ENCODE peak calls at places on chromosome 14, in ten cellular contexts. One of them, this sample, is unnamed.
A peak's percentile ranks its signal among the peaks of the same experiment; 100 is the strongest.

GRCh38 chr14:100375273-100375962 is 52.3 kb downstream of the SLC25A47 start:
- DNase-seq in HuH-7.5: no peak
- DNase-seq in NCI-H2081: peak; percentile 78
- DNase-seq in colonic mucosa: peak; percentile 74
- DNase-seq in activated T-cell treated with anti-CD3 and anti-CD28 coated beads for 24 hours: peak; percentile 78
- DNase-seq in stimulated activated CD8-positive, alpha-beta memory T cell treated with anti-CD3 and anti-CD28 coated beads, Interleukin-12 subunit alpha, Interleukin-12 subunit beta, amount 100 ng/mL, for 4 hours: peak; percentile 65
- DNase-seq in body of pancreas: peak; percentile 34
- DNase-seq in fibroblast of mammary gland: peak; percentile 94
- DNase-seq in T-helper 17 cell: no peak
- DNase-seq in stimulated activated naive CD8-positive, alpha-beta T cell treated with anti-CD3 and anti-CD28 coated beads, Interleukin-15, Interleukin-2, amounts not matched to agents 100 U/mL and 50 U/mL, for 24 hours: peak; percentile 88
- DNase-seq in this sample: peak; percentile 86

GRCh38 chr14:58638231-58639205 is 756 bp downstream of the DACT1 start:
- DNase-seq in HuH-7.5: no peak
- DNase-seq in NCI-H2081: peak; percentile 35
- DNase-seq in colonic mucosa: peak; percentile 24
- DNase-seq in activated T-cell treated with anti-CD3 and anti-CD28 coated beads for 24 hours: peak; percentile 6
- DNase-seq in stimulated activated CD8-positive, alpha-beta memory T cell treated with anti-CD3 and anti-CD28 coated beads, Interleukin-12 subunit alpha, Interleukin-12 subunit beta, amount 100 ng/mL, for 4 hours: no peak
- DNase-seq in body of pancreas: peak; percentile 18
- DNase-seq in fibroblast of mammary gland: peak; percentile 10
- DNase-seq in T-helper 17 cell: no peak
- DNase-seq in stimulated activated naive CD8-positive, alpha-beta T cell treated with anti-CD3 and anti-CD28 coated beads, Interleukin-15, Interleukin-2, amounts not matched to agents 100 U/mL and 50 U/mL, for 24 hours: peak; percentile 26
- DNase-seq in this sample: peak; percentile 26

GRCh38 chr14:86505808-86506207 is 975.9 kb downstream of the FLRT2 start:
- DNase-seq in HuH-7.5: no peak
- DNase-seq in NCI-H2081: no peak
- DNase-seq in colonic mucosa: no peak
- DNase-seq in activated T-cell treated with anti-CD3 and anti-CD28 coated beads for 24 hours: no peak
- DNase-seq in stimulated activated CD8-positive, alpha-beta memory T cell treated with anti-CD3 and anti-CD28 coated beads, Interleukin-12 subunit alpha, Interleukin-12 subunit beta, amount 100 ng/mL, for 4 hours: no peak
- DNase-seq in body of pancreas: no peak
- DNase-seq in fibroblast of mammary gland: peak; percentile 6
- DNase-seq in T-helper 17 cell: no peak
- DNase-seq in stimulated activated naive CD8-positive, alpha-beta T cell treated with anti-CD3 and anti-CD28 coated beads, Interleukin-15, Interleukin-2, amounts not matched to agents 100 U/mL and 50 U/mL, for 24 hours: no peak
- DNase-seq in this sample: no peak

GRCh38 chr14:102363182-102363952 is 626 bp downstream of the TECPR2 start:
- DNase-seq in HuH-7.5: no peak
- DNase-seq in NCI-H2081: peak; percentile 52
- DNase-seq in colonic mucosa: no peak
- DNase-seq in activated T-cell treated with anti-CD3 and anti-CD28 coated beads for 24 hours: no peak
- DNase-seq in stimulated activated CD8-positive, alpha-beta memory T cell treated with anti-CD3 and anti-CD28 coated beads, Interleukin-12 subunit alpha, Interleukin-12 subunit beta, amount 100 ng/mL, for 4 hours: peak; percentile 6
- DNase-seq in body of pancreas: no peak
- DNase-seq in fibroblast of mammary gland: peak; percentile 57
- DNase-seq in T-helper 17 cell: peak; percentile 12
- DNase-seq in stimulated activated naive CD8-positive, alpha-beta T cell treated with anti-CD3 and anti-CD28 coated beads, Interleukin-15, Interleukin-2, amounts not matched to agents 100 U/mL and 50 U/mL, for 24 hours: peak; percentile 47
- DNase-seq in this sample: peak; percentile 44

GRCh38 chr14:70133461-70133860 is 55.3 kb downstream of the SLC8A3 start:
- DNase-seq in HuH-7.5: no peak
- DNase-seq in NCI-H2081: no peak
- DNase-seq in colonic mucosa: no peak
- DNase-seq in activated T-cell treated with anti-CD3 and anti-CD28 coated beads for 24 hours: no peak
- DNase-seq in stimulated activated CD8-positive, alpha-beta memory T cell treated with anti-CD3 and anti-CD28 coated beads, Interleukin-12 subunit alpha, Interleukin-12 subunit beta, amount 100 ng/mL, for 4 hours: no peak
- DNase-seq in body of pancreas: no peak
- DNase-seq in fibroblast of mammary gland: no peak
- DNase-seq in T-helper 17 cell: no peak
- DNase-seq in stimulated activated naive CD8-positive, alpha-beta T cell treated with anti-CD3 and anti-CD28 coated beads, Interleukin-15, Interleukin-2, amounts not matched to agents 100 U/mL and 50 U/mL, for 24 hours: no peak
- DNase-seq in this sample: no peak

GRCh38 chr14:79515158-79515557 is 696.1 kb downstream of the DIO2 start:
- DNase-seq in HuH-7.5: no peak
- DNase-seq in NCI-H2081: no peak
- DNase-seq in colonic mucosa: no peak
- DNase-seq in activated T-cell treated with anti-CD3 and anti-CD28 coated beads for 24 hours: no peak
- DNase-seq in stimulated activated CD8-positive, alpha-beta memory T cell treated with anti-CD3 and anti-CD28 coated beads, Interleukin-12 subunit alpha, Interleukin-12 subunit beta, amount 100 ng/mL, for 4 hours: no peak
- DNase-seq in body of pancreas: no peak
- DNase-seq in fibroblast of mammary gland: peak; percentile 11
- DNase-seq in T-helper 17 cell: no peak
- DNase-seq in stimulated activated naive CD8-positive, alpha-beta T cell treated with anti-CD3 and anti-CD28 coated beads, Interleukin-15, Interleukin-2, amounts not matched to agents 100 U/mL and 50 U/mL, for 24 hours: no peak
- DNase-seq in this sample: no peak

GRCh38 chr14:56491299-56492285 is 88.0 kb upstream of the TMEM260 start:
- DNase-seq in HuH-7.5: no peak
- DNase-seq in NCI-H2081: peak; percentile 80
- DNase-seq in colonic mucosa: peak; percentile 48
- DNase-seq in activated T-cell treated with anti-CD3 and anti-CD28 coated beads for 24 hours: peak; percentile 14
- DNase-seq in stimulated activated CD8-positive, alpha-beta memory T cell treated with anti-CD3 and anti-CD28 coated beads, Interleukin-12 subunit alpha, Interleukin-12 subunit beta, amount 100 ng/mL, for 4 hours: no peak
- DNase-seq in body of pancreas: peak; percentile 33
- DNase-seq in fibroblast of mammary gland: peak; percentile 56
- DNase-seq in T-helper 17 cell: no peak
- DNase-seq in stimulated activated naive CD8-positive, alpha-beta T cell treated with anti-CD3 and anti-CD28 coated beads, Interleukin-15, Interleukin-2, amounts not matched to agents 100 U/mL and 50 U/mL, for 24 hours: peak; percentile 51
- DNase-seq in this sample: peak; percentile 32

GRCh38 chr14:20446889-20447288 is 7.7 kb downstream of the OSGEP start:
- DNase-seq in HuH-7.5: no peak
- DNase-seq in NCI-H2081: no peak
- DNase-seq in colonic mucosa: no peak
- DNase-seq in activated T-cell treated with anti-CD3 and anti-CD28 coated beads for 24 hours: no peak
- DNase-seq in stimulated activated CD8-positive, alpha-beta memory T cell treated with anti-CD3 and anti-CD28 coated beads, Interleukin-12 subunit alpha, Interleukin-12 subunit beta, amount 100 ng/mL, for 4 hours: no peak
- DNase-seq in body of pancreas: no peak
- DNase-seq in fibroblast of mammary gland: no peak
- DNase-seq in T-helper 17 cell: no peak
- DNase-seq in stimulated activated naive CD8-positive, alpha-beta T cell treated with anti-CD3 and anti-CD28 coated beads, Interleukin-15, Interleukin-2, amounts not matched to agents 100 U/mL and 50 U/mL, for 24 hours: no peak
- DNase-seq in this sample: no peak

GRCh38 chr14:30527196-30527595 is 31.8 kb upstream of the G2E3 start:
- DNase-seq in HuH-7.5: no peak
- DNase-seq in NCI-H2081: peak; percentile 16
- DNase-seq in colonic mucosa: no peak
- DNase-seq in activated T-cell treated with anti-CD3 and anti-CD28 coated beads for 24 hours: no peak
- DNase-seq in stimulated activated CD8-positive, alpha-beta memory T cell treated with anti-CD3 and anti-CD28 coated beads, Interleukin-12 subunit alpha, Interleukin-12 subunit beta, amount 100 ng/mL, for 4 hours: no peak
- DNase-seq in body of pancreas: no peak
- DNase-seq in fibroblast of mammary gland: no peak
- DNase-seq in T-helper 17 cell: no peak
- DNase-seq in stimulated activated naive CD8-positive, alpha-beta T cell treated with anti-CD3 and anti-CD28 coated beads, Interleukin-15, Interleukin-2, amounts not matched to agents 100 U/mL and 50 U/mL, for 24 hours: no peak
- DNase-seq in this sample: no peak

GRCh38 chr14:44041700-44042099 is 465.4 kb downstream of the FSCB start:
- DNase-seq in HuH-7.5: no peak
- DNase-seq in NCI-H2081: no peak
- DNase-seq in colonic mucosa: no peak
- DNase-seq in activated T-cell treated with anti-CD3 and anti-CD28 coated beads for 24 hours: no peak
- DNase-seq in stimulated activated CD8-positive, alpha-beta memory T cell treated with anti-CD3 and anti-CD28 coated beads, Interleukin-12 subunit alpha, Interleukin-12 subunit beta, amount 100 ng/mL, for 4 hours: no peak
- DNase-seq in body of pancreas: no peak
- DNase-seq in fibroblast of mammary gland: no peak
- DNase-seq in T-helper 17 cell: no peak
- DNase-seq in stimulated activated naive CD8-positive, alpha-beta T cell treated with anti-CD3 and anti-CD28 coated beads, Interleukin-15, Interleukin-2, amounts not matched to agents 100 U/mL and 50 U/mL, for 24 hours: no peak
- DNase-seq in this sample: no peak

GRCh38 chr14:89237923-89238529 is 179.0 kb downstream of the FOXN3 start:
- DNase-seq in HuH-7.5: no peak
- DNase-seq in NCI-H2081: no peak
- DNase-seq in colonic mucosa: no peak
- DNase-seq in activated T-cell treated with anti-CD3 and anti-CD28 coated beads for 24 hours: no peak
- DNase-seq in stimulated activated CD8-positive, alpha-beta memory T cell treated with anti-CD3 and anti-CD28 coated beads, Interleukin-12 subunit alpha, Interleukin-12 subunit beta, amount 100 ng/mL, for 4 hours: no peak
- DNase-seq in body of pancreas: no peak
- DNase-seq in fibroblast of mammary gland: peak; percentile 29
- DNase-seq in T-helper 17 cell: no peak
- DNase-seq in stimulated activated naive CD8-positive, alpha-beta T cell treated with anti-CD3 and anti-CD28 coated beads, Interleukin-15, Interleukin-2, amounts not matched to agents 100 U/mL and 50 U/mL, for 24 hours: no peak
- DNase-seq in this sample: no peak

GRCh38 chr14:68089146-68089715 is 269.7 kb downstream of the RAD51B start:
- DNase-seq in HuH-7.5: no peak
- DNase-seq in NCI-H2081: peak; percentile 96
- DNase-seq in colonic mucosa: no peak
- DNase-seq in activated T-cell treated with anti-CD3 and anti-CD28 coated beads for 24 hours: no peak
- DNase-seq in stimulated activated CD8-positive, alpha-beta memory T cell treated with anti-CD3 and anti-CD28 coated beads, Interleukin-12 subunit alpha, Interleukin-12 subunit beta, amount 100 ng/mL, for 4 hours: no peak
- DNase-seq in body of pancreas: no peak
- DNase-seq in fibroblast of mammary gland: peak; percentile 74
- DNase-seq in T-helper 17 cell: no peak
- DNase-seq in stimulated activated naive CD8-positive, alpha-beta T cell treated with anti-CD3 and anti-CD28 coated beads, Interleukin-15, Interleukin-2, amounts not matched to agents 100 U/mL and 50 U/mL, for 24 hours: no peak
- DNase-seq in this sample: no peak

GRCh38 chr14:101459392-101459900 is 101.8 kb upstream of the DIO3 start:
- DNase-seq in HuH-7.5: no peak
- DNase-seq in NCI-H2081: no peak
- DNase-seq in colonic mucosa: no peak
- DNase-seq in activated T-cell treated with anti-CD3 and anti-CD28 coated beads for 24 hours: no peak
- DNase-seq in stimulated activated CD8-positive, alpha-beta memory T cell treated with anti-CD3 and anti-CD28 coated beads, Interleukin-12 subunit alpha, Interleukin-12 subunit beta, amount 100 ng/mL, for 4 hours: no peak
- DNase-seq in body of pancreas: no peak
- DNase-seq in fibroblast of mammary gland: no peak
- DNase-seq in T-helper 17 cell: no peak
- DNase-seq in stimulated activated naive CD8-positive, alpha-beta T cell treated with anti-CD3 and anti-CD28 coated beads, Interleukin-15, Interleukin-2, amounts not matched to agents 100 U/mL and 50 U/mL, for 24 hours: no peak
- DNase-seq in this sample: no peak

GRCh38 chr14:102951034-102951433 is 28.6 kb downstream of the AMN start:
- DNase-seq in HuH-7.5: no peak
- DNase-seq in NCI-H2081: no peak
- DNase-seq in colonic mucosa: no peak
- DNase-seq in activated T-cell treated with anti-CD3 and anti-CD28 coated beads for 24 hours: no peak
- DNase-seq in stimulated activated CD8-positive, alpha-beta memory T cell treated with anti-CD3 and anti-CD28 coated beads, Interleukin-12 subunit alpha, Interleukin-12 subunit beta, amount 100 ng/mL, for 4 hours: no peak
- DNase-seq in body of pancreas: no peak
- DNase-seq in fibroblast of mammary gland: no peak
- DNase-seq in T-helper 17 cell: no peak
- DNase-seq in stimulated activated naive CD8-positive, alpha-beta T cell treated with anti-CD3 and anti-CD28 coated beads, Interleukin-15, Interleukin-2, amounts not matched to agents 100 U/mL and 50 U/mL, for 24 hours: no peak
- DNase-seq in this sample: no peak

GRCh38 chr14:99918781-99919180 is 125.6 kb downstream of the EML1 start:
- DNase-seq in HuH-7.5: no peak
- DNase-seq in NCI-H2081: no peak
- DNase-seq in colonic mucosa: no peak
- DNase-seq in activated T-cell treated with anti-CD3 and anti-CD28 coated beads for 24 hours: no peak
- DNase-seq in stimulated activated CD8-positive, alpha-beta memory T cell treated with anti-CD3 and anti-CD28 coated beads, Interleukin-12 subunit alpha, Interleukin-12 subunit beta, amount 100 ng/mL, for 4 hours: no peak
- DNase-seq in body of pancreas: no peak
- DNase-seq in fibroblast of mammary gland: no peak
- DNase-seq in T-helper 17 cell: no peak
- DNase-seq in stimulated activated naive CD8-positive, alpha-beta T cell treated with anti-CD3 and anti-CD28 coated beads, Interleukin-15, Interleukin-2, amounts not matched to agents 100 U/mL and 50 U/mL, for 24 hours: no peak
- DNase-seq in this sample: no peak

GRCh38 chr14:94047581-94047980 is 21.4 kb downstream of the OTUB2 start:
- DNase-seq in HuH-7.5: no peak
- DNase-seq in NCI-H2081: no peak
- DNase-seq in colonic mucosa: no peak
- DNase-seq in activated T-cell treated with anti-CD3 and anti-CD28 coated beads for 24 hours: no peak
- DNase-seq in stimulated activated CD8-positive, alpha-beta memory T cell treated with anti-CD3 and anti-CD28 coated beads, Interleukin-12 subunit alpha, Interleukin-12 subunit beta, amount 100 ng/mL, for 4 hours: no peak
- DNase-seq in body of pancreas: peak; percentile 6
- DNase-seq in fibroblast of mammary gland: no peak
- DNase-seq in T-helper 17 cell: no peak
- DNase-seq in stimulated activated naive CD8-positive, alpha-beta T cell treated with anti-CD3 and anti-CD28 coated beads, Interleukin-15, Interleukin-2, amounts not matched to agents 100 U/mL and 50 U/mL, for 24 hours: no peak
- DNase-seq in this sample: no peak

GRCh38 chr14:54697806-54698205 is 130.9 kb downstream of the SAMD4A start:
- DNase-seq in HuH-7.5: no peak
- DNase-seq in NCI-H2081: no peak
- DNase-seq in colonic mucosa: no peak
- DNase-seq in activated T-cell treated with anti-CD3 and anti-CD28 coated beads for 24 hours: no peak
- DNase-seq in stimulated activated CD8-positive, alpha-beta memory T cell treated with anti-CD3 and anti-CD28 coated beads, Interleukin-12 subunit alpha, Interleukin-12 subunit beta, amount 100 ng/mL, for 4 hours: no peak
- DNase-seq in body of pancreas: no peak
- DNase-seq in fibroblast of mammary gland: no peak
- DNase-seq in T-helper 17 cell: no peak
- DNase-seq in stimulated activated naive CD8-positive, alpha-beta T cell treated with anti-CD3 and anti-CD28 coated beads, Interleukin-15, Interleukin-2, amounts not matched to agents 100 U/mL and 50 U/mL, for 24 hours: no peak
- DNase-seq in this sample: no peak

GRCh38 chr14:29273513-29273912 is 506.9 kb downstream of the FOXG1 start:
- DNase-seq in HuH-7.5: no peak
- DNase-seq in NCI-H2081: no peak
- DNase-seq in colonic mucosa: no peak
- DNase-seq in activated T-cell treated with anti-CD3 and anti-CD28 coated beads for 24 hours: no peak
- DNase-seq in stimulated activated CD8-positive, alpha-beta memory T cell treated with anti-CD3 and anti-CD28 coated beads, Interleukin-12 subunit alpha, Interleukin-12 subunit beta, amount 100 ng/mL, for 4 hours: no peak
- DNase-seq in body of pancreas: no peak
- DNase-seq in fibroblast of mammary gland: no peak
- DNase-seq in T-helper 17 cell: no peak
- DNase-seq in stimulated activated naive CD8-positive, alpha-beta T cell treated with anti-CD3 and anti-CD28 coated beads, Interleukin-15, Interleukin-2, amounts not matched to agents 100 U/mL and 50 U/mL, for 24 hours: no peak
- DNase-seq in this sample: no peak

GRCh38 chr14:24674204-24674970 is 40.4 kb upstream of the GZMB start:
- DNase-seq in HuH-7.5: no peak
- DNase-seq in NCI-H2081: no peak
- DNase-seq in colonic mucosa: no peak
- DNase-seq in activated T-cell treated with anti-CD3 and anti-CD28 coated beads for 24 hours: no peak
- DNase-seq in stimulated activated CD8-positive, alpha-beta memory T cell treated with anti-CD3 and anti-CD28 coated beads, Interleukin-12 subunit alpha, Interleukin-12 subunit beta, amount 100 ng/mL, for 4 hours: no peak
- DNase-seq in body of pancreas: no peak
- DNase-seq in fibroblast of mammary gland: no peak
- DNase-seq in T-helper 17 cell: peak; percentile 19
- DNase-seq in stimulated activated naive CD8-positive, alpha-beta T cell treated with anti-CD3 and anti-CD28 coated beads, Interleukin-15, Interleukin-2, amounts not matched to agents 100 U/mL and 50 U/mL, for 24 hours: peak; percentile 60
- DNase-seq in this sample: peak; percentile 60

GRCh38 chr14:54665938-54666337 is 99.0 kb downstream of the SAMD4A start:
- DNase-seq in HuH-7.5: no peak
- DNase-seq in NCI-H2081: no peak
- DNase-seq in colonic mucosa: no peak
- DNase-seq in activated T-cell treated with anti-CD3 and anti-CD28 coated beads for 24 hours: no peak
- DNase-seq in stimulated activated CD8-positive, alpha-beta memory T cell treated with anti-CD3 and anti-CD28 coated beads, Interleukin-12 subunit alpha, Interleukin-12 subunit beta, amount 100 ng/mL, for 4 hours: no peak
- DNase-seq in body of pancreas: no peak
- DNase-seq in fibroblast of mammary gland: no peak
- DNase-seq in T-helper 17 cell: no peak
- DNase-seq in stimulated activated naive CD8-positive, alpha-beta T cell treated with anti-CD3 and anti-CD28 coated beads, Interleukin-15, Interleukin-2, amounts not matched to agents 100 U/mL and 50 U/mL, for 24 hours: no peak
- DNase-seq in this sample: no peak

GRCh38 chr14:99422220-99423010 is 58.2 kb downstream of the SETD3 start:
- DNase-seq in HuH-7.5: no peak
- DNase-seq in NCI-H2081: no peak
- DNase-seq in colonic mucosa: peak; percentile 61
- DNase-seq in activated T-cell treated with anti-CD3 and anti-CD28 coated beads for 24 hours: no peak
- DNase-seq in stimulated activated CD8-positive, alpha-beta memory T cell treated with anti-CD3 and anti-CD28 coated beads, Interleukin-12 subunit alpha, Interleukin-12 subunit beta, amount 100 ng/mL, for 4 hours: no peak
- DNase-seq in body of pancreas: no peak
- DNase-seq in fibroblast of mammary gland: no peak
- DNase-seq in T-helper 17 cell: no peak
- DNase-seq in stimulated activated naive CD8-positive, alpha-beta T cell treated with anti-CD3 and anti-CD28 coated beads, Interleukin-15, Interleukin-2, amounts not matched to agents 100 U/mL and 50 U/mL, for 24 hours: no peak
- DNase-seq in this sample: no peak

GRCh38 chr14:105496831-105497591 is 6.0 kb downstream of the TEDC1 start:
- DNase-seq in HuH-7.5: no peak
- DNase-seq in NCI-H2081: no peak
- DNase-seq in colonic mucosa: no peak
- DNase-seq in activated T-cell treated with anti-CD3 and anti-CD28 coated beads for 24 hours: no peak
- DNase-seq in stimulated activated CD8-positive, alpha-beta memory T cell treated with anti-CD3 and anti-CD28 coated beads, Interleukin-12 subunit alpha, Interleukin-12 subunit beta, amount 100 ng/mL, for 4 hours: no peak
- DNase-seq in body of pancreas: no peak
- DNase-seq in fibroblast of mammary gland: no peak
- DNase-seq in T-helper 17 cell: no peak
- DNase-seq in stimulated activated naive CD8-positive, alpha-beta T cell treated with anti-CD3 and anti-CD28 coated beads, Interleukin-15, Interleukin-2, amounts not matched to agents 100 U/mL and 50 U/mL, for 24 hours: no peak
- DNase-seq in this sample: no peak

GRCh38 chr14:78486081-78486480 is 315.9 kb downstream of the NRXN3 start:
- DNase-seq in HuH-7.5: no peak
- DNase-seq in NCI-H2081: no peak
- DNase-seq in colonic mucosa: no peak
- DNase-seq in activated T-cell treated with anti-CD3 and anti-CD28 coated beads for 24 hours: no peak
- DNase-seq in stimulated activated CD8-positive, alpha-beta memory T cell treated with anti-CD3 and anti-CD28 coated beads, Interleukin-12 subunit alpha, Interleukin-12 subunit beta, amount 100 ng/mL, for 4 hours: no peak
- DNase-seq in body of pancreas: no peak
- DNase-seq in fibroblast of mammary gland: no peak
- DNase-seq in T-helper 17 cell: no peak
- DNase-seq in stimulated activated naive CD8-positive, alpha-beta T cell treated with anti-CD3 and anti-CD28 coated beads, Interleukin-15, Interleukin-2, amounts not matched to agents 100 U/mL and 50 U/mL, for 24 hours: no peak
- DNase-seq in this sample: no peak

GRCh38 chr14:77498984-77499527 is 440 bp upstream of the ISM2 start:
- DNase-seq in HuH-7.5: no peak
- DNase-seq in NCI-H2081: no peak
- DNase-seq in colonic mucosa: no peak
- DNase-seq in activated T-cell treated with anti-CD3 and anti-CD28 coated beads for 24 hours: no peak
- DNase-seq in stimulated activated CD8-positive, alpha-beta memory T cell treated with anti-CD3 and anti-CD28 coated beads, Interleukin-12 subunit alpha, Interleukin-12 subunit beta, amount 100 ng/mL, for 4 hours: no peak
- DNase-seq in body of pancreas: no peak
- DNase-seq in fibroblast of mammary gland: no peak
- DNase-seq in T-helper 17 cell: no peak
- DNase-seq in stimulated activated naive CD8-positive, alpha-beta T cell treated with anti-CD3 and anti-CD28 coated beads, Interleukin-15, Interleukin-2, amounts not matched to agents 100 U/mL and 50 U/mL, for 24 hours: no peak
- DNase-seq in this sample: peak; percentile 4

GRCh38 chr14:91732859-91733477 is 1.1 kb upstream of the CATSPERB start:
- DNase-seq in HuH-7.5: no peak
- DNase-seq in NCI-H2081: no peak
- DNase-seq in colonic mucosa: no peak
- DNase-seq in activated T-cell treated with anti-CD3 and anti-CD28 coated beads for 24 hours: no peak
- DNase-seq in stimulated activated CD8-positive, alpha-beta memory T cell treated with anti-CD3 and anti-CD28 coated beads, Interleukin-12 subunit alpha, Interleukin-12 subunit beta, amount 100 ng/mL, for 4 hours: no peak
- DNase-seq in body of pancreas: no peak
- DNase-seq in fibroblast of mammary gland: peak; percentile 94
- DNase-seq in T-helper 17 cell: no peak
- DNase-seq in stimulated activated naive CD8-positive, alpha-beta T cell treated with anti-CD3 and anti-CD28 coated beads, Interleukin-15, Interleukin-2, amounts not matched to agents 100 U/mL and 50 U/mL, for 24 hours: no peak
- DNase-seq in this sample: no peak

GRCh38 chr14:91103116-91103515 is 10.8 kb upstream of the DGLUCY start:
- DNase-seq in HuH-7.5: no peak
- DNase-seq in NCI-H2081: no peak
- DNase-seq in colonic mucosa: no peak
- DNase-seq in activated T-cell treated with anti-CD3 and anti-CD28 coated beads for 24 hours: no peak
- DNase-seq in stimulated activated CD8-positive, alpha-beta memory T cell treated with anti-CD3 and anti-CD28 coated beads, Interleukin-12 subunit alpha, Interleukin-12 subunit beta, amount 100 ng/mL, for 4 hours: no peak
- DNase-seq in body of pancreas: no peak
- DNase-seq in fibroblast of mammary gland: no peak
- DNase-seq in T-helper 17 cell: no peak
- DNase-seq in stimulated activated naive CD8-positive, alpha-beta T cell treated with anti-CD3 and anti-CD28 coated beads, Interleukin-15, Interleukin-2, amounts not matched to agents 100 U/mL and 50 U/mL, for 24 hours: no peak
- DNase-seq in this sample: no peak

GRCh38 chr14:76782115-76782884 is 21.0 kb downstream of the VASH1 start:
- DNase-seq in HuH-7.5: no peak
- DNase-seq in NCI-H2081: no peak
- DNase-seq in colonic mucosa: no peak
- DNase-seq in activated T-cell treated with anti-CD3 and anti-CD28 coated beads for 24 hours: no peak
- DNase-seq in stimulated activated CD8-positive, alpha-beta memory T cell treated with anti-CD3 and anti-CD28 coated beads, Interleukin-12 subunit alpha, Interleukin-12 subunit beta, amount 100 ng/mL, for 4 hours: no peak
- DNase-seq in body of pancreas: no peak
- DNase-seq in fibroblast of mammary gland: no peak
- DNase-seq in T-helper 17 cell: no peak
- DNase-seq in stimulated activated naive CD8-positive, alpha-beta T cell treated with anti-CD3 and anti-CD28 coated beads, Interleukin-15, Interleukin-2, amounts not matched to agents 100 U/mL and 50 U/mL, for 24 hours: no peak
- DNase-seq in this sample: no peak